ENCODE peak calls at places on chromosomes 16 and 17, in five cellular contexts. G, V, H, S and P are unnamed samples.

GRCh38 chr17:45290269-45290765 is 26.5 kb downstream of the MAP3K14 start:
- DNase-seq in V (no peak), G (no peak), S (no peak), H (no peak), P (no peak)

GRCh38 chr16:20903116-20903888 is 2.7 kb downstream of the LYRM1 start:
- DNase-seq in H (no peak), G (no peak), V (no peak), S (no peak), P (no peak)

GRCh38 chr17:4167786-4168185 is 24.8 kb downstream of the CYB5D2 start:
- DNase-seq in G (no peak), V (no peak), H (no peak), S (no peak), P (no peak)

GRCh38 chr16:51134269-51134812 is 16.7 kb downstream of the SALL1 start:
- DNase-seq in H (no peak), S (no peak), V (no peak), G (no peak), P (no peak)

GRCh38 chr16:88116121-88116900 is 165.1 kb downstream of the BANP start:
- DNase-seq in V (no peak), H (no peak), G (no peak), S (no peak), P (no peak)

GRCh38 chr17:57949649-57950048 is 5.6 kb downstream of the CUEDC1 start:
- DNase-seq in H (no peak), S (no peak), G (no peak), V (no peak), P (peak; percentile 75)

GRCh38 chr16:19886061-19886792 is 1.6 kb upstream of the GPRC5B start:
- DNase-seq in H (peak; percentile 89), G (peak; percentile 74), S (peak; percentile 90), V (peak; percentile 46), P (peak; percentile 52)

GRCh38 chr16:10122546-10122945 is 59.7 kb downstream of the GRIN2A start:
- DNase-seq in G (no peak), H (no peak), S (peak; percentile 24), V (no peak), P (no peak)

GRCh38 chr16:51431517-51432241 is 280.6 kb upstream of the SALL1 start:
- DNase-seq in S (no peak), V (no peak), H (peak; percentile 97), G (no peak), P (peak; percentile 89)

GRCh38 chr17:58310511-58311428 is 17.8 kb downstream of the TSPOAP1 start:
- DNase-seq in G (no peak), S (peak; percentile 10), V (no peak), H (no peak), P (no peak)

GRCh38 chr17:77375917-77376651 is 235.3 kb downstream of the SEC14L1 start:
- DNase-seq in V (no peak), S (peak; percentile 72), H (no peak), G (no peak), P (no peak)

GRCh38 chr17:73591278-73592078 is 52.8 kb downstream of the SDK2 start:
- DNase-seq in S (no peak), G (no peak), V (no peak), H (no peak), P (no peak)

GRCh38 chr16:10579965-10580918 is at the start of gene EMP2:
- DNase-seq in G (peak; percentile 82), V (peak; percentile 34), H (peak; percentile 81), S (peak; percentile 68), P (peak; percentile 57)

GRCh38 chr17:8160224-8160577 is 2.5 kb downstream of the VAMP2 start:
- DNase-seq in H (no peak), V (no peak), G (peak; percentile 1), S (no peak), P (no peak)

GRCh38 chr17:8160741-8161221 is 2.0 kb downstream of the VAMP2 start:
- DNase-seq in V (no peak), H (no peak), G (peak; percentile 12), S (no peak), P (no peak)

GRCh38 chr17:8162232-8162996 is at the start of gene VAMP2:
- DNase-seq in S (peak; percentile 78), H (peak; percentile 80), V (no peak), G (peak; percentile 89), P (no peak)

GRCh38 chr17:8162997-8163977 is 539 bp upstream of the VAMP2 start:
- DNase-seq in G (peak; percentile 35), V (no peak), S (peak; percentile 47), H (no peak), P (no peak)

DNA sequence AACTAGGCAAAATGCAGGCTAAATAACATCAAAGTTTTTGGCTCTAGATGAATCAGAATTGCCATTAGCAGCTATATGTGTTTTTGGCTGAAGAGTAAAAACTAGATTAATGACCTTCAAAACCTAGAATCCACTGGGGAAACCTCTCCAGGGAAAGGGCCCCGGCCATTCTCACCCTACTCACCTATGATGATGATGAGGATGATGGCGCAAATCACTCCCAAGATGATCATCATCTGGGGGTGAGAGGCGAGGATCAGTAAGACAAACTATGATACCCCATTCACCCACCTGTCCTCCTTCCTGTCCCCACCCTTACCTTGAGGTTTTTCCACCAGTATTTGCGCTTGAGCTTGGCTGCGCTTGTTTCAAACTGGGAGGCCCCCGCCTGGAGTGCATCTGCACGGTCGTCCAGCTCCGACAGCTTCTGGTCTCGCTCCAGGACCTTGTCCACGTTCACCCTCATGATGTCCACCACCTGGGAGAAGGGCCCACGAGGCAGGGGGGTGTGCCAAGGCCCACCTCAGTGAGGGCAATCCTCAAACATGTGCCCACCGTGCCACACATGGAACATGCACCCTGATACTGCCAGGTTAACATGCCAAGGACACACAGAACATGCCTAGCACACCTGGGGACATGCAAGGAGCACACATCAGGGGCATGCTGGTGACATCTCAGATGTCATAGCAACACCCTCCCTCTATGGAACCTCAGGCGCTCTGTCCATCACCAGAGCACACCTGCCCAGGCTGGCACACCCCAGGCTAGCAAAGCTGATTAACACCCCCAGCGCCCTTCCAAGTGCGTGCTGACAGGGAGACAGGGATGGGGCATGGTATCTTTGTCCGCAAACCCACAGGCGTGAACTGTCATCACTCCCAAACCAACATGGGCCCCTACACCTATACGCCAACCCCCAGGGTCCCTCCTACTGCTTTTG is 1.2 kb downstream of the VAMP2 start:
- DNase-seq in S (no peak), G (peak; percentile 34), V (no peak), H (no peak), P (no peak)
- H3K4me3 ChIP-seq in S (peak overlapping the region; percentile 99), G (peak overlapping the region; percentile 99), V (peak overlapping the region; percentile 100), H (peak overlapping the region; percentile 100), P (peak overlapping the region; percentile 63)

GRCh38 chr16:4681471-4682083 is 11.8 kb upstream of the NUDT16L1 start:
- DNase-seq in H (no peak), G (no peak), S (no peak), V (no peak), P (no peak)

GRCh38 chr16:4682084-4682581 is 11.2 kb upstream of the NUDT16L1 start:
- DNase-seq in S (no peak), V (no peak), G (no peak), H (no peak), P (no peak)

GRCh38 chr16:4683255-4684029 is 9.9 kb upstream of the NUDT16L1 start:
- DNase-seq in V (no peak), G (no peak), S (no peak), H (no peak), P (no peak)

GRCh38 chr16:4684030-4684715 is 9.2 kb upstream of the NUDT16L1 start:
- DNase-seq in V (no peak), G (no peak), S (no peak), H (no peak), P (no peak)

DNA sequence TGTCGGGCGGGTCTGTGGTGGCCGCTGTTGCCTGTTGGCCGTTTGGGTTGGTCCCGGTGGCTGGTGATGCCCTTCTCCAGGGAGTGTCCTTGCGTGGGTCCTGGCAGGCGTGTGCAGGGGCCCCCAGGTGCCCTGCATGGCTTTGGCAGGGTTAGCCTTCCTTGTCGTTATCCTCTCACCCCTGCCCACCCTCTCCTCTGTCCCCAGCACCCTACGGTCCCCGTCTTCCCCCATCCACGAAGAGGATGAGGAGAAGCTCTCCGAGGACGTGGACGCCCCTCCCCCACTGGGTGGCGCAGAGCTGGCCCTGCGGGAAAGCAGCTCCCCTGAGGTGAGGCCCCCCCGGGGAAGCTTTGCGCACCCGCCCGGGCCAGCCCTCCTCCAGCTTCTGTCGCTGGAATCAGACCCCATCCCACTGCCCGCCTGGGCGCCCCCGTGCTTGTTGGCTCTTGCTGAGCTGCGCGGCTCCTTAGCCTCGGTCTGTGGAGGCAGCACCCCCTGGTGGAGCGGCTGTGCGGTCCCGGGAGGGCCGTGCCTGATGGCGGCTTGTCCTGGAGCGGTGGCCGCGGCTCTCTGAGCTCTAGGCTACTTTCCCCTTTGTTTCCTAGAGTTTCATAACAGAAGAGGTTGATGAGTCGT is 10.6 kb upstream of the NUDT16L1 start:
- DNase-seq in S (no peak), G (no peak), H (peak; percentile 35), V (no peak), P (peak; percentile 30)
- TF ChIP-seq CTCF in S (peak; percentile 13), G (peak; percentile 30), H (peak; percentile 47), V (no peak), P (peak; percentile 72)

DNA sequence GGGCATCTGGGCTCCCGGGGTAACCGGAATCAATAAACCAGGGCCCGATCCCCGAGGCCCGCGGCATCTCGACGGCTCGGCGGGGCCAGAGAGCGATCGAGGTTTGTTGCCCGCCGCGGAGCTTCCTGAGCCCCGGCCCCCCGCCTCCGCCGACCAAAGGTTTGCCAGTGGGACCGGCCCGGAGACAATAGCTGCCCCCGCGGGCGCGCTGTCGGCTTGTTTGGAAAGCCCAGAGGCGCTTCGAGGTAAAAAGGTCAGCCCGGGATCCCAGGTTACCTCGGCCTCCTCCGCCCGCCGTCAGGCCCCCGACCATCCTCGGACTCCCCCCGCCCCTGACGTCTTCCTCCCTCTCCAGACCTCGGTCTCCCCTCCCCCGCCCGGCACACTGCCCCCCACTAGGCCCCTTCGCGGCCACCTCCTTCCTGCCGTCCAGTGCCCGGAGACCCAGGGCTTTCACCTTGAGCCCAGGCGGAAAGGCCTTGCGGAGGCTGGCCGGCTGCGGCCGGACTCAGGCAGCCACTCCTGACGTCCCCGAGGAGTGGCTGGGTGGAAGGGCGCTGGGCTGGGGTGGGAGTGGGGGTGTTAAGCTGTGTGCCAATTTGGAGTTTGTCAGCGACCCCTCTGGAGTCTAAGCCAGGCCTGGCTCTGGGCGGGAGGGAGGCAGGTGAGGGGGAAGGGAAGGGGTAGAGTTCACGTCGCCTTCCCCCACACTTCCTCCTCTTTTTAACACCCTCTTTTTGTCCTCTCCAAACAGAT is 3.6 kb downstream of the HOXB1 start:
- DNase-seq in V (no peak), G (no peak), H (no peak), S (no peak), P (no peak)
- H3K27me3 ChIP-seq in V (no peaks in the 10 kb centered on the region), G (peaks cover 7% of the 10 kb centered on the region), H (no peaks in the 10 kb centered on the region), S (no peaks in the 10 kb centered on the region), P (peaks cover 56% of the 10 kb centered on the region)

GRCh38 chr16:66423177-66423576 is 3.9 kb upstream of the BEAN1 start:
- DNase-seq in S (no peak), H (no peak), V (no peak), G (no peak), P (no peak)
- H3K4me3 ChIP-seq in S (no peak overlapping the region), H (no peak overlapping the region), V (no peak overlapping the region), G (no peak overlapping the region), P (no peak overlapping the region)

DNA sequence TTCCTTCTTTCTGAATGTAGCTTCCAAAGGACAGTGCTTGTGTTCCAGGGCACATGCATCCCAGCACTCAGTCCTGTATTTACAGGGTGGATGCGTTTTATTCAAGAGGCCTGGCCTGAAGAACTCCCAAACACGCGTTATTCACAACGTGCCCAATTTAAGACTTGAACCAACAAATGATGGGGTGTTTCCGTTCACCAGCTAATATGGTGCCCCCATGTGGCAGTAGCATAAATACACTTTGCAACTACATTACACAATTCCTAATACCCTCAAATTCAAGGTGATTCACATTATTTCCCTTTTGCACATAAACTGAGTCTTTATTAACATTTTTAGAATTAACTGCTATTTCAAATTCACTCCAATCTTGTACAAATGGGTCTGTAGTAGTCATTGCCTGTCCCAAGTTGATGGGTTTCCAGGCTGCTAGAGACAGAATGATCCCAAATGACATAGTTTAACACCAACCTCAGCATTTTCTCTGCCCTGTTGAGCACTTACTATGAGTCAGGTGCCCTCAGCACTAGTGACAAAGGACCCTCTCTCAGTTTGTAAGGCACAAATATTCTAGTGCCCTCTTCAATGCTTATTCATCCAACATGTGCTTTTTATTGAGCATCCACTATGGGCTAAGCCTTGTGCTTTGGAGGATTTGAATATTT is 26.9 kb downstream of the HSD17B2 start:
- DNase-seq in G (no peak), H (peak; percentile 59), S (no peak), V (no peak), P (peak; percentile 63)
- TF ChIP-seq CTCF in G (no peak), H (peak; percentile 76), S (no peak), V (no peak), P (peak; percentile 51)